ENCODE peak calls at places on chromosome 20, in six cellular contexts. Y is transverse colon, H is psoas muscle, E is H1, M is PC-9, P is tibial artery. A is an unnamed sample.

GRCh38 chr20:62063601-62063980 is 2.1 kb downstream of the TAF4 start:
- DNase-seq in Y (peak; percentile 19), H (no peak), E (no peak), M (no peak), P (no peak), A (no peak)

GRCh38 chr20:10461495-10461894 is 26.4 kb downstream of the SLX4IP start:
- DNase-seq in Y (peak; percentile 11), H (no peak), E (no peak), M (no peak), P (no peak), A (no peak)

GRCh38 chr20:49313271-49313670 is 35.4 kb upstream of the ZNFX1 start:
- DNase-seq in Y (no peak), H (no peak), E (no peak), M (no peak), P (no peak), A (no peak)

GRCh38 chr20:32466739-32467505 is 108.8 kb downstream of the ASXL1 start:
- DNase-seq in Y (no peak), H (no peak), E (no peak), M (no peak), P (no peak), A (no peak)

GRCh38 chr20:22775256-22775655 is 190.9 kb upstream of the FOXA2 start:
- DNase-seq in Y (no peak), H (no peak), E (no peak), M (no peak), P (no peak), A (no peak)

GRCh38 chr20:50691585-50692552 is 527 bp upstream of the RIPOR3 start:
- DNase-seq in Y (no peak), H (peak; percentile 22), E (no peak), M (no peak), P (no peak), A (no peak)

GRCh38 chr20:44310664-44311639 is at the start of gene FITM2:
- DNase-seq in Y (peak; percentile 99), H (peak; percentile 100), E (peak; percentile 99), M (peak; percentile 86), P (peak; percentile 99), A (peak; percentile 99)

GRCh38 chr20:62710886-62711702 is 2.5 kb downstream of the NTSR1 start:
- DNase-seq in Y (peak; percentile 32), H (no peak), E (no peak), M (peak; percentile 84), P (no peak), A (no peak)

GRCh38 chr20:24718696-24719095 is 230.4 kb upstream of the CST7 start:
- DNase-seq in Y (no peak), H (no peak), E (peak; percentile 34), M (peak; percentile 61), P (no peak), A (peak; percentile 86)

GRCh38 chr20:16761305-16761829 is 13.2 kb downstream of the OTOR start:
- DNase-seq in Y (peak; percentile 36), H (no peak), E (peak; percentile 59), M (peak; percentile 72), P (no peak), A (no peak)

GRCh38 chr20:23131766-23132165 is 45.6 kb upstream of the CD93 start:
- DNase-seq in Y (no peak), H (no peak), E (no peak), M (no peak), P (peak; percentile 29), A (no peak)

GRCh38 chr20:56440346-56441007 is 27.9 kb upstream of the RTF2 start:
- DNase-seq in Y (peak; percentile 18), H (no peak), E (no peak), M (no peak), P (peak; percentile 21), A (no peak)

GRCh38 chr20:13821876-13822275 is 37.0 kb downstream of the NDUFAF5 start:
- DNase-seq in Y (no peak), H (no peak), E (no peak), M (no peak), P (no peak), A (no peak)

GRCh38 chr20:53937330-53937729 is 133.1 kb downstream of the BCAS1 start:
- DNase-seq in Y (no peak), H (no peak), E (peak; percentile 17), M (no peak), P (no peak), A (peak; percentile 72)

GRCh38 chr20:21516180-21516567 is 2.3 kb upstream of the NKX2-2 start:
- DNase-seq in Y (no peak), H (no peak), E (no peak), M (no peak), P (no peak), A (no peak)

GRCh38 chr20:50305636-50306477 is 115.2 kb downstream of the CEBPB start:
- DNase-seq in Y (peak; percentile 71), H (peak; percentile 64), E (no peak), M (peak; percentile 85), P (peak; percentile 87), A (no peak)

GRCh38 chr20:46423882-46424482 is 17.6 kb upstream of the ELMO2 start:
- DNase-seq in Y (no peak), H (no peak), E (no peak), M (peak; percentile 67), P (no peak), A (peak; percentile 60)

GRCh38 chr20:46415773-46416172 is 9.4 kb upstream of the ELMO2 start:
- DNase-seq in Y (no peak), H (no peak), E (no peak), M (no peak), P (no peak), A (peak; percentile 4)

GRCh38 chr20:46423342-46423741 is 16.9 kb upstream of the ELMO2 start:
- DNase-seq in Y (no peak), H (no peak), E (no peak), M (no peak), P (no peak), A (peak; percentile 29)

GRCh38 chr20:46414608-46415007 is 8.2 kb upstream of the ELMO2 start:
- DNase-seq in Y (no peak), H (no peak), E (no peak), M (no peak), P (no peak), A (no peak)

GRCh38 chr20:46419882-46420281 is 13.5 kb upstream of the ELMO2 start:
- DNase-seq in Y (no peak), H (no peak), E (no peak), M (no peak), P (no peak), A (peak; percentile 21)
- H3K9me3 ChIP-seq in Y (no peaks in the 10 kb centered on the region), H (no peaks in the 10 kb centered on the region), E (no peaks in the 10 kb centered on the region), M (no peaks in the 10 kb centered on the region), P (no peaks in the 10 kb centered on the region), A (no peaks in the 10 kb centered on the region)

DNA sequence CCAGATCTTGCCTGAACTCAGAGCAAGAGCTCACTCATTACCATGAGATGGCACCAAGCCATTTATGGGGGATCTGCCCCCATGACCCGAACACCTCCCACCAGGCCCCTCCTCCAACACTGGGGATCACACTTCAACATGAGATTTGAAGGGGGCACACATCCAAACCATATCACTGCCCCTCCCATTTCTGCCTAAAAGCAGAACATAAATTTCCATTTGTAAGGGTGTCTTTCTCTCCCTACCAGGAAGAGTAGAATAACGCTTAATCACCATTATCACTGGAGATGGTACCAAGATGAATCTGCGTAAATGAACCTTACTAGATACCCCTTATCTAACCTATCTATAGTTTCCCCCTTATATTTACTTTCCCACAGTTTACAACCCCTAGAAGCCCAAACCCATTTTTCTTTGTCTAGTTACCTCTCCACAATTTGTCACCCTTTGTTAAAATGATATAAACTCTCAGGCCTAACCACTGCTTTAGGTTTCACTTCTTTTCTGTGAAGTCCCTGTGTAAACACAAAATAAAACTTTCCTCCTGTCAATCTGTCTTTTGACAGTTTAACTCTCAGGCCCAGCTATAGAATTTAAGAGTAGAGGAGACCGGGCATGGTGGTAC is 45.6 kb downstream of the PCNA start:
- DNase-seq in Y (no peak), H (no peak), E (no peak), M (no peak), P (no peak), A (no peak)
- H3K27ac ChIP-seq in Y (peak overlapping the region; percentile 76), H (peak overlapping the region; percentile 13), E (no peak overlapping the region), M (peak overlapping the region; percentile 89), P (peak overlapping the region; percentile 77), A (peak overlapping the region; percentile 53)

DNA sequence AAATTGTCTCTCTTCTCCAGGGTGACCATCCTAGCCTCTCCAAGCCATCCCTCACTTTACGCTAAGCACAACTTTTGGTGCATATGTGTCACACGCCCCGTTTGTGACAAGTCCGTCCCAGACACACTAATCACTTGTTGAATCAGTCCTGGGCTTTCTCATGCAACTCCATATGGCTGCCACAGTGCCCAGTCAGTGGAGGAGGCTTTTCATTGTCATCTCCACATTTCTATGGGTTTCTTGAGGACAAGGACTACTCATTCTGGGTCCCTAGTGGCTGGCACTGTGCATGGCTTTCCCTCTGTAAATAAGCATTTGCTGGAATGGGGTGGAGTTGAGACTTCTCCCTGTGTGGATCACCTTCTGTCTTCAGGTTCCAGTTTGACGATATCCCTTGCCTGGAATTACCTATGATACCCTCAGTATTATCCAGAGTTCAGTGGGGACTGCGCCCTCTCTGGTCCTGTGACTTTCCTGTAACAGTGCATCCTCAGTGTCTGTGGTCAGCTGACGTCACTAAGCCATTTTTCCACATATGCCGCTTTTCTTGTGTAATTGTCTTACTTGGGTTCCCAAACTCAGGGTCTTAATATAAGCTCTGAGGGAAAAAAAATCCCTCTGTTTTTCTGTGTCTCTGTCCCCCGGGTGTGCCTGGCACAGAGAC is 59.8 kb upstream of the MYL9 start:
- DNase-seq in Y (no peak), H (peak; percentile 29), E (no peak), M (no peak), P (no peak), A (no peak)
- TF ChIP-seq CTCF in Y (no peak), H (peak; percentile 27), E (no peak), M (no peak), P (no peak), A (peak; percentile 26)

DNA sequence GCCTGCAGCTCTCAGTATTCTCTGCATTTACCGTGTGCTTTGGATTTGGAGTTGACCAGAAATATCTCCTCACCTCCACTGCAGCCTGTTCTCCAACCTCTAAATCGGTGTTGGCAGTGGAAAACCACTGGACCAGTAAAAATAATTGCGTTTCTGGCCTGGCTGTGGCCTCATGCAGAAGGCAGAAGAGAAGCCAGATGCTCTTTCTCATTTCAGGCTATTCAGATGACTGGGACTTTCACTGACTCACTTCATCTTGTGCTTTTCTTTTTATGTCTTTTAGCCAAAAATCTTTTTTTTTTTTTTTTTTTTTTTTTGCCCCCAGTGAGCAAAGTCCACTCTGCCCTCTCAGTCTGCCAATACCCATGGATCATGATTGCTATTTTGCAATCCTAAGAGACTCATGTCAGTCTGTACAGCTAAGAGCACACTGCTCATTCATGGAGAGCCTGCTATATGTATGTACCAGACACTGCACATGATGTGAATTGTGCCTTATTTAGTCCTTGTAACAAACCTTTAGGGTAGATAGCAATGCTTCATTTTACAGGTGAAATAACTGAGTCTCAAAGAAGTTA is 962.5 kb downstream of the KIF16B start:
- DNase-seq in Y (no peak), H (no peak), E (no peak), M (no peak), P (no peak), A (no peak)
- H3K9me3 ChIP-seq in Y (no peaks in the 10 kb centered on the region), H (no peaks in the 10 kb centered on the region), E (no peaks in the 10 kb centered on the region), M (no peaks in the 10 kb centered on the region), P (no peaks in the 10 kb centered on the region), A (no peaks in the 10 kb centered on the region)